ENCODE peak calls at places on chromosomes 3 and 15, in six cellular contexts. One of them, this sample, is unnamed.

GRCh38 chr3:123244128-123244527 is 42.4 kb downstream of the SEC22A start:
- DNase-seq in foreskin fibroblast: no peak
- DNase-seq in uterus: no peak
- DNase-seq in CD8-positive, alpha-beta T cell: peak; percentile 57
- DNase-seq in progenitor cell of endocrine pancreas: no peak
- DNase-seq in IMR-90: no peak
- DNase-seq in this sample: no peak

GRCh38 chr3:31250116-31250813 is 282.5 kb upstream of the STT3B start:
- DNase-seq in foreskin fibroblast: peak; percentile 28
- DNase-seq in uterus: no peak
- DNase-seq in CD8-positive, alpha-beta T cell: no peak
- DNase-seq in progenitor cell of endocrine pancreas: no peak
- DNase-seq in IMR-90: peak; percentile 6
- DNase-seq in this sample: no peak

GRCh38 chr15:75188499-75188898 is 13.2 kb upstream of the C15orf39 start:
- DNase-seq in foreskin fibroblast: no peak
- DNase-seq in uterus: no peak
- DNase-seq in CD8-positive, alpha-beta T cell: no peak
- DNase-seq in progenitor cell of endocrine pancreas: no peak
- DNase-seq in IMR-90: no peak
- DNase-seq in this sample: no peak

GRCh38 chr15:45338417-45338816 is 39.9 kb downstream of the GATM start:
- DNase-seq in foreskin fibroblast: no peak
- DNase-seq in uterus: no peak
- DNase-seq in CD8-positive, alpha-beta T cell: no peak
- DNase-seq in progenitor cell of endocrine pancreas: no peak
- DNase-seq in IMR-90: no peak
- DNase-seq in this sample: no peak

GRCh38 chr3:25967385-25967784 is 177.5 kb downstream of the OXSM start:
- DNase-seq in foreskin fibroblast: no peak
- DNase-seq in uterus: no peak
- DNase-seq in CD8-positive, alpha-beta T cell: no peak
- DNase-seq in progenitor cell of endocrine pancreas: no peak
- DNase-seq in IMR-90: no peak
- DNase-seq in this sample: no peak

GRCh38 chr3:113747719-113748046 is 848 bp downstream of the ATP6V1A start:
- DNase-seq in foreskin fibroblast: peak; percentile 25
- DNase-seq in uterus: no peak
- DNase-seq in CD8-positive, alpha-beta T cell: no peak
- DNase-seq in progenitor cell of endocrine pancreas: no peak
- DNase-seq in IMR-90: no peak
- DNase-seq in this sample: no peak

GRCh38 chr3:58560771-58561311 is 16.4 kb downstream of the FAM107A start:
- DNase-seq in foreskin fibroblast: peak; percentile 90
- DNase-seq in uterus: no peak
- DNase-seq in CD8-positive, alpha-beta T cell: peak; percentile 13
- DNase-seq in progenitor cell of endocrine pancreas: no peak
- DNase-seq in IMR-90: peak; percentile 98
- DNase-seq in this sample: no peak

GRCh38 chr15:37898385-37898784 is 36.1 kb upstream of the TMCO5A start:
- DNase-seq in foreskin fibroblast: no peak
- DNase-seq in uterus: no peak
- DNase-seq in CD8-positive, alpha-beta T cell: no peak
- DNase-seq in progenitor cell of endocrine pancreas: no peak
- DNase-seq in IMR-90: peak; percentile 43
- DNase-seq in this sample: no peak

GRCh38 chr3:12766541-12766940 is 7.5 kb upstream of the TMEM40 start:
- DNase-seq in foreskin fibroblast: no peak
- DNase-seq in uterus: no peak
- DNase-seq in CD8-positive, alpha-beta T cell: no peak
- DNase-seq in progenitor cell of endocrine pancreas: no peak
- DNase-seq in IMR-90: peak; percentile 38
- DNase-seq in this sample: no peak

GRCh38 chr15:48059786-48060185 is 61.0 kb upstream of the SLC24A5 start:
- DNase-seq in foreskin fibroblast: peak; percentile 11
- DNase-seq in uterus: no peak
- DNase-seq in CD8-positive, alpha-beta T cell: no peak
- DNase-seq in progenitor cell of endocrine pancreas: no peak
- DNase-seq in IMR-90: peak; percentile 14
- DNase-seq in this sample: no peak

GRCh38 chr15:43769584-43770228 is 7.1 kb downstream of the ELL3 start:
- DNase-seq in foreskin fibroblast: peak; percentile 81
- DNase-seq in uterus: no peak
- DNase-seq in CD8-positive, alpha-beta T cell: peak; percentile 65
- DNase-seq in progenitor cell of endocrine pancreas: peak; percentile 33
- DNase-seq in IMR-90: peak; percentile 64
- DNase-seq in this sample: no peak

GRCh38 chr3:136862611-136862951 is 573 bp downstream of the NCK1 start:
- DNase-seq in foreskin fibroblast: peak; percentile 64
- DNase-seq in uterus: peak; percentile 79
- DNase-seq in CD8-positive, alpha-beta T cell: no peak
- DNase-seq in progenitor cell of endocrine pancreas: no peak
- DNase-seq in IMR-90: peak; percentile 57
- DNase-seq in this sample: peak; percentile 57

GRCh38 chr3:16485024-16485992 is 28.2 kb downstream of the RFTN1 start:
- DNase-seq in foreskin fibroblast: no peak
- DNase-seq in uterus: no peak
- DNase-seq in CD8-positive, alpha-beta T cell: no peak
- DNase-seq in progenitor cell of endocrine pancreas: no peak
- DNase-seq in IMR-90: no peak
- DNase-seq in this sample: no peak

DNA sequence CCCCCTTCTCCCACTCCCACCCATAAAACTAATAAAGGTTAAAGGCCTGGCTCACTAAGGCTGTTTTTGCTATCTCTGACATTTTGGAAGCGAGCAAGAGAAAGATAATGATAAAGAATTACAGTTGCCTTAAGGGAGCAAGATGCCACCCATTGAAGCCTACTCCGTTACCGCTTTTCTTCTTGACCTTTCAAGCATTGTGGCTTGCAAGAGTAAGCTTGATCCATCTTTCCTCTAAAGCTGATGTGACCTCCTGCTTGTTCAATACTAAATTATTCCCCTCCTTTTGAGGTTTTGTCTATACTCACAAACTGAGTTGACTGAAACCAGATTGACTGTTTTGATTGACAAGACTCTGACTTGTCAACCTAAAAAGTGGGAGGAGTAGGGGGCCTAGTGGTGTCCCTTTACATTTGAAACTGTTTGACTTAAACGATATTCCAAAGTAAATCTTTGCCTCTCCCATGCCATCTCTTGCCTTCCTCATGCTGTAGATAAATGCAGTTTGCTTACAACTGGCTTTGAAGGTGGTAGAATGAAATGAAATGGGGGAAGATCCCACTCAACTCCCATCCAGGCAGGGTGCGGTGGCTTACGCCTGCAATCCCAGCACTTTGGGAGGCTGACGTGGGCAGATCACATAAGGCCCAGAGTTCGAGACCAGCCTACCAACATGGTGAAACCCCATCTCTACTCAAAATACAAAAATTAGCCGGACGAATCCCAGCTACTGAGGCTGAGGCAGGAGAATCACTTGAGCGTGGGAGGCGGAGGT is 8.0 kb downstream of the TRIM71 start:
- DNase-seq in foreskin fibroblast: no peak
- DNase-seq in uterus: no peak
- DNase-seq in CD8-positive, alpha-beta T cell: no peak
- DNase-seq in progenitor cell of endocrine pancreas: no peak
- DNase-seq in IMR-90: no peak
- DNase-seq in this sample: no peak
- TF ChIP-seq CTCF in foreskin fibroblast: no peak
- TF ChIP-seq CTCF in uterus: no peak
- TF ChIP-seq CTCF in CD8-positive, alpha-beta T cell: no peak
- TF ChIP-seq CTCF in progenitor cell of endocrine pancreas: no peak
- TF ChIP-seq CTCF in IMR-90: no peak
- TF ChIP-seq CTCF in this sample: no peak

GRCh38 chr3:120418866-120419490 is 31.8 kb downstream of the FSTL1 start:
- DNase-seq in foreskin fibroblast: peak; percentile 65
- DNase-seq in uterus: no peak
- DNase-seq in CD8-positive, alpha-beta T cell: no peak
- DNase-seq in progenitor cell of endocrine pancreas: no peak
- DNase-seq in IMR-90: no peak
- DNase-seq in this sample: no peak
- TF ChIP-seq CTCF in foreskin fibroblast: peak; percentile 11
- TF ChIP-seq CTCF in uterus: no peak
- TF ChIP-seq CTCF in CD8-positive, alpha-beta T cell: no peak
- TF ChIP-seq CTCF in progenitor cell of endocrine pancreas: peak; percentile 44
- TF ChIP-seq CTCF in IMR-90: peak; percentile 34
- TF ChIP-seq CTCF in this sample: no peak

DNA sequence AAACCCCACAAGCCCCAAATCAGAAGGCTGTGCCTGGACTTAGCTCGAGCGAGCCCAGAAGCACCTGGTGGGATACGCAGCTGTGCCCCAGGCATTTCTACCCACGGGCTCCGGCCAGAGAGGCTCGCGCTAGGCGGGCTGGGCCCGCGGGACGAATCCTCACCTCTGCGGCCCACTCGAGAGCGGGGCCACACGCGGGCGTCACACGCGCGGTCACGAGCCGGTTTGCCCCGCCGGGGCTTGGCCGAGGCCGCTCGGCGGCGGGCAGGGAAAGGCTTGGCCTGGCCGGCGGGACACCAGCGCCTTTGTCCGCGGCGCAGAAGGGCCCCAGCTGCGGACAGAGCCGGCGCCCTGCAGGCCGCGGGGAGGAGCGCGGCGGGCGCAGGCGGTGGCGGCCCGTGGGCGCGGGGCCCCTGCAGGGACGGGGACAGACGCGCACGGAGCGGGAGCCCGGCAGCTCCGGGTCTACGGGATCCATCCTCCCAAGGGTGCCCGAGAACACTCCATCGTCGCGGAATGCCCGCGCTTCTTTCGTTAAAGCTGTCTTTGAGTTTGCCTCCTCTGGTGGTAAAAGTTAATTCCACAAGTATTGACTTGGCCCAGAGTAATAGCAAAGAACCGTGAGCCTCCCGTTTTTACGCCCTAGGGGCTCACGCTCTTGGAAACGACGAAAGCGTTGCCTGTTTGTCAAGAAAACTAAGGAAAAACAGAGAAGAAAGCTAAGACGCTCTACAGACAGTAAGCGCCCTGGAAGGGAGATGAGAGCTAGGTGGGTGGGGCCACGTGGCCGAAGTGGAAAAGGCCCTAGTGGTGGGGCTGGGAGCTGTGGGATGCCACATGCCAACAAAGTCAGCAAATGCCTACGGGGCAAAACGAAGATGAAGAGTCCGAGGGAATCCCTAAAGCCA is 26.4 kb downstream of the TYRO3 start:
- DNase-seq in foreskin fibroblast: peak; percentile 76
- DNase-seq in uterus: peak; percentile 56
- DNase-seq in CD8-positive, alpha-beta T cell: peak; percentile 50
- DNase-seq in progenitor cell of endocrine pancreas: peak; percentile 32
- DNase-seq in IMR-90: peak; percentile 44
- DNase-seq in this sample: no peak
- TF ChIP-seq CTCF in foreskin fibroblast: peak; percentile 32
- TF ChIP-seq CTCF in uterus: peak; percentile 25
- TF ChIP-seq CTCF in CD8-positive, alpha-beta T cell: peak; percentile 12
- TF ChIP-seq CTCF in progenitor cell of endocrine pancreas: peak; percentile 29
- TF ChIP-seq CTCF in IMR-90: no peak
- TF ChIP-seq CTCF in this sample: peak; percentile 44

GRCh38 chr3:53885239-53885638 is 3.3 kb upstream of the ACTR8 start:
- DNase-seq in foreskin fibroblast: peak; percentile 8
- DNase-seq in uterus: no peak
- DNase-seq in CD8-positive, alpha-beta T cell: no peak
- DNase-seq in progenitor cell of endocrine pancreas: no peak
- DNase-seq in IMR-90: peak; percentile 61
- DNase-seq in this sample: no peak

GRCh38 chr3:53887446-53887845 is 4.2 kb downstream of the SELENOK start:
- DNase-seq in foreskin fibroblast: no peak
- DNase-seq in uterus: no peak
- DNase-seq in CD8-positive, alpha-beta T cell: no peak
- DNase-seq in progenitor cell of endocrine pancreas: no peak
- DNase-seq in IMR-90: no peak
- DNase-seq in this sample: no peak

GRCh38 chr3:53888229-53888628 is 3.4 kb downstream of the SELENOK start:
- DNase-seq in foreskin fibroblast: no peak
- DNase-seq in uterus: no peak
- DNase-seq in CD8-positive, alpha-beta T cell: no peak
- DNase-seq in progenitor cell of endocrine pancreas: no peak
- DNase-seq in IMR-90: no peak
- DNase-seq in this sample: no peak

GRCh38 chr3:53891500-53892334 is at the start of gene SELENOK:
- DNase-seq in foreskin fibroblast: peak; percentile 99
- DNase-seq in uterus: peak; percentile 99
- DNase-seq in CD8-positive, alpha-beta T cell: peak; percentile 96
- DNase-seq in progenitor cell of endocrine pancreas: peak; percentile 92
- DNase-seq in IMR-90: peak; percentile 99
- DNase-seq in this sample: peak; percentile 99

GRCh38 chr3:53890726-53891499 is 746 bp downstream of the SELENOK start:
- DNase-seq in foreskin fibroblast: peak; percentile 17
- DNase-seq in uterus: peak; percentile 21
- DNase-seq in CD8-positive, alpha-beta T cell: no peak
- DNase-seq in progenitor cell of endocrine pancreas: no peak
- DNase-seq in IMR-90: peak; percentile 42
- DNase-seq in this sample: no peak
- TF ChIP-seq CTCF in foreskin fibroblast: no peak
- TF ChIP-seq CTCF in uterus: no peak
- TF ChIP-seq CTCF in CD8-positive, alpha-beta T cell: no peak
- TF ChIP-seq CTCF in progenitor cell of endocrine pancreas: no peak
- TF ChIP-seq CTCF in IMR-90: no peak
- TF ChIP-seq CTCF in this sample: no peak

DNA sequence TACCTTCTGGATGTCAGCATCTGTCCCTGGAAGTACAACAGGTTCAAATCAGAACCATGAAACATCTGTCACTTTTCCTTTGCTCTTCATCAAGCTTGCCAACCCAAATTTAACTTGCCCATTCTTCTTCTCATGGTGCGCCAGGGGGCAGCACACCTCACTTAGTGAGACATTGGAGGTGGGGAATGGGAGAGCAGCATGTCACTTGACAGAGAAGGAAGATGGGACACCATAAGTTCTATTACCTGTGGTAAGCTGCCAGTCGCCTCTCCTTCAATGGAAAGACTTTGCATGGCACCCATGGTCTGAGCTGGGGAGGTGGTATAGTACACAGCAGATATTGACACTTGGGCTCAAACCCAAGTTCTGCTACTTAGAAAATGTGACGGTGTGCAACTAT is 2.9 kb downstream of the SCN5A start:
- DNase-seq in foreskin fibroblast: peak; percentile 60
- DNase-seq in uterus: no peak
- DNase-seq in CD8-positive, alpha-beta T cell: peak; percentile 48
- DNase-seq in progenitor cell of endocrine pancreas: no peak
- DNase-seq in IMR-90: peak; percentile 34
- DNase-seq in this sample: no peak
- TF ChIP-seq CTCF in foreskin fibroblast: no peak
- TF ChIP-seq CTCF in uterus: no peak
- TF ChIP-seq CTCF in CD8-positive, alpha-beta T cell: no peak
- TF ChIP-seq CTCF in progenitor cell of endocrine pancreas: peak; percentile 65
- TF ChIP-seq CTCF in IMR-90: peak; percentile 51
- TF ChIP-seq CTCF in this sample: peak; percentile 26

GRCh38 chr15:35519536-35520149 is 26.3 kb downstream of the DPH6 start:
- DNase-seq in foreskin fibroblast: peak; percentile 74
- DNase-seq in uterus: no peak
- DNase-seq in CD8-positive, alpha-beta T cell: no peak
- DNase-seq in progenitor cell of endocrine pancreas: no peak
- DNase-seq in IMR-90: peak; percentile 64
- DNase-seq in this sample: no peak

DNA sequence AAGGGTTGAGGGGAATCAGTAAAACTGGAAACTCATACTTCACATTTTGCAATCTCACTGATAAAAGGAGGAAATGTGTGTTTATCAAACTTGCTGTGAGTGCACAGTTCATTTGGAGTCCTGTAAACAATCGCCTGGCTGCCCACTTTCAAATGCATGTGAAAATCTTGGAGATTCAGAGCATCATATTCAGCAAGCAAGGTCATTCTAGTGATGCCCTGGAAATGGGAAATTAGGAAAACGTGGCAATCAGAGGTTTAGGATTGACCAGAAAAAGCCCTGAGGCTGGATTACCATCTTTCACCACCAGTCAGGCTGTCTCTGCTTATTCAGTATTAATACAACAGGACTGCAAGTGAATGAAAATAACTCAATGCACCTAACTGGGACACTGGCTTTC is 23.9 kb downstream of the DPH6 start:
- DNase-seq in foreskin fibroblast: peak; percentile 30
- DNase-seq in uterus: no peak
- DNase-seq in CD8-positive, alpha-beta T cell: no peak
- DNase-seq in progenitor cell of endocrine pancreas: no peak
- DNase-seq in IMR-90: peak; percentile 55
- DNase-seq in this sample: no peak
- TF ChIP-seq CTCF in foreskin fibroblast: no peak
- TF ChIP-seq CTCF in uterus: no peak
- TF ChIP-seq CTCF in CD8-positive, alpha-beta T cell: no peak
- TF ChIP-seq CTCF in progenitor cell of endocrine pancreas: peak; percentile 25
- TF ChIP-seq CTCF in IMR-90: no peak
- TF ChIP-seq CTCF in this sample: no peak